ENCODE peak calls at places on chromosome 21, in nine cellular contexts. S is fibroblast of lung, T is trophoblast cell, R is IMR-90, I is GM23338, X is PC-3, C is mesenchymal stem cell, J is HCT116, U is PC-9. P is an unnamed sample.
A peak's percentile ranks its signal among the peaks of the same experiment; 100 is the strongest.

GRCh38 chr21:28579986-28580550 is 412.6 kb downstream of the LTN1 start:
- DNase-seq in C (no peak), X (no peak), R (no peak), U (no peak), S (no peak), T (no peak), J (no peak), I (peak; percentile 21), P (peak; percentile 27)

GRCh38 chr21:15751037-15751436 is 21.3 kb downstream of the USP25 start:
- DNase-seq in R (no peak), J (no peak), S (no peak), I (no peak), X (no peak), C (no peak), U (no peak), T (no peak), P (no peak)

GRCh38 chr21:40186036-40186435 is 318.8 kb downstream of the PCP4 start:
- DNase-seq in C (no peak), U (no peak), X (no peak), T (no peak), S (no peak), R (no peak), J (no peak), I (no peak), P (no peak)

GRCh38 chr21:35113064-35113463 is 64.0 kb upstream of the RUNX1 start:
- DNase-seq in C (peak; percentile 41), T (no peak), J (no peak), X (peak; percentile 63), R (peak; percentile 89), S (no peak), I (no peak), U (no peak), P (no peak)

GRCh38 chr21:43371786-43372185 is 55.1 kb downstream of the SIK1 start:
- DNase-seq in R (no peak), I (no peak), S (no peak), U (no peak), T (no peak), J (no peak), X (no peak), C (no peak), P (no peak)

GRCh38 chr21:29737188-29737587 is 202.6 kb downstream of the GRIK1 start:
- DNase-seq in T (no peak), U (no peak), R (no peak), J (no peak), C (no peak), S (peak; percentile 11), I (no peak), X (no peak), P (no peak)

GRCh38 chr21:38897532-38898421 is 92.0 kb downstream of the ETS2 start:
- DNase-seq in T (no peak), X (no peak), I (no peak), R (no peak), J (no peak), U (no peak), S (no peak), C (no peak), P (peak; percentile 56)

GRCh38 chr21:28789571-28789970 is 203.1 kb downstream of the LTN1 start:
- DNase-seq in X (no peak), C (no peak), I (no peak), J (no peak), R (no peak), U (no peak), S (no peak), T (no peak), P (no peak)

GRCh38 chr21:29359718-29360117 is 61.0 kb downstream of the BACH1 start:
- DNase-seq in S (no peak), I (no peak), U (no peak), C (no peak), J (no peak), R (peak; percentile 48), X (peak; percentile 63), T (no peak), P (no peak)

GRCh38 chr21:37642493-37642892 is 273.8 kb downstream of the KCNJ6 start:
- DNase-seq in J (peak; percentile 24), S (no peak), C (no peak), T (no peak), R (no peak), U (peak; percentile 38), I (peak; percentile 85), X (peak; percentile 68), P (peak; percentile 79)

GRCh38 chr21:44742418-44743153 is 31.2 kb upstream of the TSPEAR start:
- DNase-seq in C (no peak), T (no peak), U (no peak), J (no peak), X (peak; percentile 54), I (no peak), R (peak; percentile 4), S (peak; percentile 14), P (peak; percentile 63)

GRCh38 chr21:30152792-30153191 is 13.8 kb downstream of the CLDN17 start:
- DNase-seq in I (no peak), U (no peak), T (no peak), X (no peak), R (no peak), S (no peak), J (no peak), C (no peak), P (no peak)

GRCh38 chr21:36507397-36508018 is 27.6 kb upstream of the CLDN14 start:
- DNase-seq in C (peak; percentile 4), S (no peak), I (no peak), U (no peak), J (no peak), X (peak; percentile 42), R (peak; percentile 38), T (no peak), P (no peak)

GRCh38 chr21:36508948-36509347 is 29.0 kb upstream of the CLDN14 start:
- DNase-seq in U (no peak), C (no peak), S (no peak), R (no peak), J (no peak), I (no peak), X (peak; percentile 36), T (no peak), P (no peak)

GRCh38 chr21:36510911-36511310 is 31.0 kb upstream of the CLDN14 start:
- DNase-seq in X (no peak), U (no peak), S (no peak), C (no peak), T (no peak), J (no peak), R (no peak), I (no peak), P (peak; percentile 40)

GRCh38 chr21:36511484-36512227 is 31.7 kb upstream of the CLDN14 start:
- DNase-seq in X (no peak), U (no peak), J (no peak), C (no peak), S (no peak), R (peak; percentile 11), T (no peak), I (no peak), P (peak; percentile 35)

DNA sequence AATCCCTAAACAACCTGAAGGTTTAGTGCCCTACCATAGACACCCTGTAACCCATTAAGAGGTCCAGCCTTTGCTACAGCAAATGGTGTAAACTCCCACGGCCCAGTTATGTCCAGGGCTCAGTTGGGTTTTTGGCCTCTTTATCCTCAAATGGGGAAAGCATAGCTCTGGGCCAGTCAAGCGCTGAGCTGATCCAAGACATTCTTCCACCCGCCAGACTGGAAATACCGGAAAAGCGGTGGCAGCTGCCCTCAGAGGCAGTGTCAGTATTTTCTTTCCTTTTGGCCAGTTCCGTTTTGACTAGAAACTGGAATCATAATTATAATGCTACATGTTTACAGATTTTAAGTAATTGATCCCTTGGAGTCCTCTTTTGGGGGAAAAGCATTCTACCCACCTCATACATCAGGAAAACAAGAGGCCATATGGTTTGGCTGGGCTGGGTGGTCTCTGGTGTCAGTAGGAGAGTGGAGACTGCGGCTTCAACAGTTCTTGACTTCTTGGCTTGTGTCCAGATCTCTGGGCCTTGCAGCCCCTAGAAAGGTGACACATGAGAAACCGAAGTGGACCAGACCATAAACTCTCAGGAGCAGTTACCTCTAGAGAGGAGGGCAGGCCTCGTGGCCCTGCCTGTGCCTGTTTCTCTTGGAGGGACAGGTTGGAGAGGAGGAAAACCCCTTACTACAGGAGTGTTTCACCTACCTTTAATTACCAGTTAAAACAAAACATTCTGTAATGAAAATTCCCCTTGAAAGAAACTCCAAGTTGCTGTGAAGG is 30.2 kb upstream of the CLDN14 start:
- DNase-seq in I (no peak), T (peak; percentile 94), J (no peak), X (peak; percentile 93), U (peak; percentile 87), S (no peak), C (no peak), R (no peak), P (peak; percentile 29)
- H2AFZ ChIP-seq in I (no peak overlapping the region), T (no peak overlapping the region), J (no peak overlapping the region), X (peak overlapping the region; percentile 16), U (peak overlapping the region; percentile 77), S (no peak overlapping the region), C (no peak overlapping the region), R (no peak overlapping the region), P (no peak overlapping the region)

DNA sequence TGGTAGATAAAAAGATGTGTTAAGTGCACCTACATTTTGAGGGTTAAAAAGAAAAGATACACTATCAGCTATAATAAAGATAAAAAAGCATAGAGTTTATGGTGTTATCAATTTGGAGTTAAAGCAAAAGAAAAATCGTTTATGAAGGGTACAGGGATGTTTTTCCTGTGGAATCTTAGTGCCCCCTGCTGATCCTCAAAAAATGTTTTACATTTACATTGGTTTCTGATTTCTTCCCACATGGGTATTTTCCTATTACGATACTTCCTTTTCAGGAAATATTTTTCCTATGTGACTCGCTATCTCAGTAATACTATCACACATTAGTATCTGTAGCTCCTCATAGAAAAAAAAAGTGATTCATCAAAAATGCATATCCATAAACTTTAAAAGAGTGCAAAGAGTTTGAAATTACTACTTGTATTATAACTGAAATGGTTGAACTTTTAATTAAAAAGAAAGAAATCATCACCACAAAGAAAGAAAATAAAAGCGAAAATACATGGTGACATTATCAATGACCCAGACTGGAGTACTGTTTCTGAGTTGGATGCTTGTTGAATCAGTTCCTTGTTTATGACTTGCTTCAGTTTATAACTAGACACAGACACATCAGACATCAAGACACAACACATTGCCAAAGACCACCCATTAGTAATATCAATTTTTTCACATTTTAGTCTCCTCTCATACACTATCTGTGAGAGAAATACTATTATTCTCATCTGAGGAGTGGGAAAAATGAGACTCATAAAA is 293.2 kb downstream of the MRPL39 start:
- DNase-seq in C (no peak), T (no peak), S (peak; percentile 70), X (peak; percentile 63), U (no peak), R (peak; percentile 67), J (no peak), I (no peak), P (no peak)
- H2AFZ ChIP-seq in C (no peak overlapping the region), T (no peak overlapping the region), S (peak overlapping the region; percentile 37), X (peak overlapping the region; percentile 65), U (no peak overlapping the region), R (no peak overlapping the region), J (no peak overlapping the region), I (no peak overlapping the region), P (no peak overlapping the region)

DNA sequence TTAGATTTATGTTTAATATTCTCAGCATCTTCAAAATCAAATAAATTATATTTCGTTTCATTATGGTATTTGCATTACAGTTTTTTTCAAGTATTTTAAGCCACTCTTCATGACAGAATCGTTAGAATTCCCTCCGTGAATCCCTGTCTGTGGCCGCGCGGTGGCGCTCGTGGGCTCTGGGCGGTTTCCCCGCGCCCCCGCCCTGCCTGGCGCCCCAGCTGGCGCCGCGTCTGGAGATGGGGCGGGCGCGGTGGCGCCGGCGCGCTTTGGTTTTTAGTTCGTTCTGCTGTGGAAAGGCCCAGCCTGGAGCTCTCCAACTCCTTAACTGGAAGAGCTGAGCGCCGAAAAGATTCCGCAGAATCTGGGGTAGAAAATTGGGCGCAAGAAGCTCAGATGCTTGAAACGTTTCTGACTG is 25.7 kb downstream of the PRMT2 start:
- DNase-seq in X (no peak), T (no peak), S (peak; percentile 89), R (peak; percentile 82), U (no peak), J (no peak), I (peak; percentile 89), C (peak; percentile 79), P (peak; percentile 78)
- H2AFZ ChIP-seq in X (no peak overlapping the region), T (no peak overlapping the region), S (no peak overlapping the region), R (peak overlapping the region; percentile 86), U (no peak overlapping the region), J (no peak overlapping the region), I (peak overlapping the region; percentile 60), C (no peak overlapping the region), P (no peak overlapping the region)

GRCh38 chr21:32256873-32257620 is 21.8 kb downstream of the MIS18A start:
- DNase-seq in U (no peak), R (peak; percentile 91), J (no peak), X (peak; percentile 65), C (peak; percentile 93), T (no peak), S (peak; percentile 94), I (no peak), P (no peak)
- H2AFZ ChIP-seq in U (no peak overlapping the region), R (peak overlapping the region; percentile 0), J (no peak overlapping the region), X (no peak overlapping the region), C (no peak overlapping the region), T (no peak overlapping the region), S (no peak overlapping the region), I (no peak overlapping the region), P (no peak overlapping the region)